ENCODE peak calls at places on chromosomes 6 and 20, in six cellular contexts. T is retinal pigment epithelial cell, Y is lower lobe of right lung, W is breast epithelium, E is fibroblast of mammary gland, B is coronary artery. V is an unnamed sample.

GRCh38 chr20:44467289-44467883 is 8.3 kb upstream of the TTPAL start:
- DNase-seq in T (no peak), W (peak), E (peak), B (peak), Y (no peak), V (no peak)

GRCh38 chr6:119283214-119283613 is 66.3 kb downstream of the MAN1A1 start:
- DNase-seq in Y (no peak), T (no peak), E (peak), W (no peak), B (no peak), V (no peak)

GRCh38 chr6:134875367-134875766 is 74.5 kb downstream of the ALDH8A1 start:
- DNase-seq in Y (no peak), E (peak), W (no peak), T (no peak), B (no peak), V (peak)

GRCh38 chr20:42754713-42755112 is 435.0 kb downstream of the PTPRT start:
- DNase-seq in W (no peak), Y (peak), E (no peak), B (no peak), T (no peak), V (no peak)

GRCh38 chr6:170080828-170081368 is 210.0 kb downstream of the DLL1 start:
- DNase-seq in W (no peak), E (no peak), T (no peak), Y (peak), B (peak), V (no peak)

GRCh38 chr6:134081506-134081905 is 29.1 kb upstream of the SLC2A12 start:
- DNase-seq in B (no peak), Y (no peak), T (no peak), W (no peak), E (no peak), V (no peak)

GRCh38 chr20:37314617-37315292 is 25.3 kb downstream of the MANBAL start:
- DNase-seq in W (no peak), T (no peak), B (no peak), E (peak), Y (no peak), V (no peak)

GRCh38 chr20:34401741-34402455 is 38.8 kb downstream of the ITCH start:
- DNase-seq in T (no peak), W (no peak), B (no peak), Y (no peak), E (no peak), V (no peak)

GRCh38 chr6:37049990-37050853 is 44.8 kb downstream of the FGD2 start:
- DNase-seq in Y (peak), W (no peak), B (no peak), E (no peak), T (no peak), V (no peak)

GRCh38 chr6:154615483-154616025 is 105.1 kb upstream of the CNKSR3 start:
- DNase-seq in Y (peak), B (peak), T (peak), E (peak), W (peak), V (peak)

GRCh38 chr6:87799651-87800050 is 97.6 kb upstream of the AKIRIN2 start:
- DNase-seq in E (no peak), W (no peak), B (no peak), Y (no peak), T (no peak), V (no peak)

GRCh38 chr6:27514906-27515495 is 42.1 kb upstream of the ZNF184 start:
- DNase-seq in B (no peak), W (no peak), E (no peak), Y (no peak), T (no peak), V (no peak)
- H3K4me3 ChIP-seq in B (peak), W (peak), E (no peak), Y (peak), T (no peak), V (no peak)

GRCh38 chr6:45417461-45417860 is 39.7 kb upstream of the SUPT3H start:
- DNase-seq in B (no peak), E (peak), T (no peak), W (no peak), Y (no peak), V (no peak)
- TF ChIP-seq CTCF in B (no peak), E (no peak), T (no peak), W (no peak), Y (no peak), V (no peak)

GRCh38 chr6:4010682-4011081 is 68.3 kb downstream of the FAM217A start:
- DNase-seq in B (no peak), T (no peak), Y (no peak), W (no peak), E (no peak), V (peak)
- H3K4me3 ChIP-seq in B (no peak), T (no peak), Y (no peak), W (no peak), E (no peak), V (no peak)

DNA sequence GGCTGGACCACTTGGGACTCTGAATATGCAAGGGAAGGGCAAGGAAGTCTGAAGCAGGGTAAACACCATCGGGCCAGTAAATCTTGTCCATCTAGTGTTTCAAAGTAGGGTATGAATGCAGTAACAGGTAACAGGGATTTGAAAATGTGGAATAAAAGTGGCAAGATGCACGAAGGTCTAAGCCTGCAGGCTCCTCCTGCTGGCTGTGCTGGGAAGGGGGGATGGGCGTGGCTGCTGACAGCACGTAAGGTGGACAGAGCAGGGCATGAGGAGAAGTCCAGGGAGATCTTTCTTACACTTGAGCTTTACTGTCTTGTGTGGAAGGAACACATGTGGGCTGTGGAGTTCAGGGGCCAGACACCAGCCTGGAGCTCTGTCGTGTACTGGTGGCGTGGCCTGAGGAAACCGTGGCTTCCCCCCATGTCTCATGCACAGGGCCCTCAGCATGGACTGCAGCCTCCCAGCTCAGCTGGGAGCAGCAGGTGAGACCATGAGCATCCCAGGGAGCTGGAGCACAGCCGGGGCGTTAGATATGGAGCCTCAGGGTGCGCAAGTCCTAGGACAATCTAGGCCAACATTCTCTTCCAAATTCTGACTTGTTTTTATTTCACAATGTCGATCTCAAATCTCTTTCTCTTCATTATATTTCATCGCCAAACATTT is 84.5 kb downstream of the SLC22A23 start:
- DNase-seq in B (no peak), Y (no peak), E (no peak), T (no peak), W (no peak), V (no peak)
- TF ChIP-seq CTCF in B (no peak), Y (no peak), E (peak), T (peak), W (no peak), V (peak)

DNA sequence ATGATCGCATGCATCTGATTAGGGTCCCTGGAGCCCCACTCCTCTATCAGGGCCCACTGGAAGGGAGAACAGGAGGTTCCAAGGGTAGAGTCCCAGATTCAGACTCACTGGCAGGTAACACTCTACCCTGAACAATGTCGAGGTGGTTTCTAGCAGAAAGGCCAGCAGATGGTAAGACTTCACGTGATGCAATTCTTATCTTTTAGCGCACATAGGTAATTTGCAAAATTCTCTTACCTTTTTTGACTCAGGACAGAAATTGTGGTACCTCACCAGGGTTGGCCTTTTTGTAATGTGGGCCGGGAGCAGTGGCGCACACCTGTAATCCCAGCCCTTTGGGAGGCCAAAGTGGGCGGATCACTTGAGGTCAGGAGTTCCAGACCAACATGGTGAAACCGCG is 228.1 kb upstream of the JARID2 start:
- DNase-seq in W (no peak), T (no peak), E (no peak), Y (no peak), B (no peak), V (no peak)
- H3K4me3 ChIP-seq in W (no peak), T (no peak), E (no peak), Y (peak), B (no peak), V (no peak)

GRCh38 chr20:9971746-9972145 is 63.0 kb upstream of the ANKEF1 start:
- DNase-seq in B (no peak), T (no peak), W (no peak), Y (no peak), E (no peak), V (peak)

GRCh38 chr20:9963029-9963428 is 71.8 kb upstream of the ANKEF1 start:
- DNase-seq in B (no peak), E (no peak), W (no peak), Y (no peak), T (no peak), V (no peak)

GRCh38 chr20:9969626-9970025 is 65.2 kb upstream of the ANKEF1 start:
- DNase-seq in Y (no peak), W (no peak), B (no peak), E (peak), T (no peak), V (peak)

DNA sequence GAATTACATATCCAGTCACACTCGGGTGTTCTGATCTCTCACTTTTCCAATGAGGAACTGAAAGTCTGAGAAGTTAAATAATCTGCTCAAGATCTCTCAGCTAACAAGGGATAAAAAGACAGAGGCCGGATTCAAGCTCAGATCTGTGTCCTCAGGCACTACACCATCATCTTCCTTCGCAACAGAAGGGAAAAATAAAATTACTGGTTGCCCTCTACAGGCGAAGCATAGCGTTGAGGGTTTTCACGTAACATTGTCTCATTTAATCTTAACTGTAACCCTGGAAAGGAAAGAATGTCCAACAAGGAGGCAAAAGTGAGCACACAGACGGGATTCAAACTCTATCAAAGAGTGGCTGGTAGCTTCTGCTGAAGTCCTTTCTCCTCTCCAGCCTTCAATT is 67.8 kb upstream of the ANKEF1 start:
- DNase-seq in Y (no peak), B (no peak), E (peak), T (no peak), W (no peak), V (peak)
- TF ChIP-seq CTCF in Y (no peak), B (no peak), E (peak), T (peak), W (no peak), V (peak)

GRCh38 chr6:27726620-27727023 is 185.6 kb downstream of the OR2B2 start:
- DNase-seq in E (peak), T (no peak), W (no peak), B (no peak), Y (no peak), V (peak)

DNA sequence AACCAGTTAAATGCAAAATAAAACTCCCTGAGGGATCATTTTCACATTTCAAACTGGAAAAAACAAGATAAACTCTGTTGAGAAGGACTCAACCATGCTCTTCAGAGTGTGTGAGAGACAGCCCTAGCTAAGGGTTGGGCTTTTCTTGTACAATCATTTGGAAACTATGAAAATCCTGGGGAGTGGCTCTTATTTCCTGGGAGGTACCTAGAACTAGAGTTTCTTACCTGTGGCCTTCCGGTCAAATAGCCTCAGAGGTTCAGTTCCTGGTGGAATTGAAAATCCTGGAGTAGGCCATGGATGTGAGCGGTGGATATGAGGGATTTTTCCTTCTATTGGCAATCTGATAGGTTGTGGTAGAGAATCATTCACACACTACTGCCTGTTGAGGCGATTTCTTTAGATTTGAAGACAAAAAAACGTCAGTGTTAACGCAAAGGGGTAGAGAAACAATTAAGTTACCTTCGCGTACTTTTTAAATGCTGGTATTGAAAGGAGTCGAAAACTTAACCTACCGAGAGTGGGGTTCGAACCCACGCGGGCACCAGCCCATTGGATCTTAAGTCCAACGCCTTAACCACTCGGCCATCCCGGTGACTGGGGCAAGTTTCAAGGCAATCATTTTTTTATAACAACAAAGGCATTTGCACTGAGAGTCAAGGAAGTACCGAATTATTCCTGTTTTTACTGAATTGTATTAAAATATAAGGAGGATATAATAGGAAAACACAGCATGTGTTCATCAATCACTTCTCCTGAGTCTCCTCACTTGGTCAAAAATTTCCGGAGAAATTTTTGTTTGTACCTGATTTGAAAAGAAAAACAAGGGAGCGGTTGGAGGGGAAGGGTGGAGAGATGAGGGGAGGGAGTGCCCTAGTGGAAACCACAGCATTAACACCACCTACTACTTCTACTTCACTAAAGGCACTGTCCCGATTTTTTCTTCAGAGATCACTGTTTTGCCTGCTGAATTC is 191.3 kb downstream of the OR2B2 start:
- DNase-seq in W (no peak), Y (no peak), B (no peak), T (no peak), E (peak), V (peak)
- H3K4me3 ChIP-seq in W (no peak), Y (no peak), B (no peak), T (peak), E (peak), V (no peak)

GRCh38 chr6:20403766-20404640 is 2.3 kb downstream of the E2F3 start:
- DNase-seq in B (no peak), Y (no peak), W (no peak), E (peak), T (no peak), V (peak)
- TF ChIP-seq CTCF in B (no peak), Y (no peak), W (no peak), E (no peak), T (no peak), V (no peak)

GRCh38 chr6:62367601-62368000 is 81.6 kb upstream of the KHDRBS2 start:
- DNase-seq in W (no peak), Y (no peak), T (no peak), B (no peak), E (no peak), V (no peak)
- H3K4me3 ChIP-seq in W (no peak), Y (no peak), T (no peak), B (no peak), E (no peak), V (no peak)

V was measured in epithelial cell of esophagus.